ENCODE peak calls at places on chromosome 12, in nine cellular contexts. W, H, R, S, A, O, P, M and L are unnamed samples.

GRCh38 chr12:108461071-108461670 is 53.9 kb upstream of the FICD start:
- DNase-seq in W (no peak), H (no peak), R (no peak), S (no peak), A (no peak), O (no peak), P (no peak), M (no peak), L (no peak)

GRCh38 chr12:69701821-69702220 is 2.7 kb upstream of the BEST3 start:
- DNase-seq in W (no peak), H (no peak), R (no peak), S (no peak), A (no peak), O (no peak), P (no peak), M (no peak), L (no peak)

GRCh38 chr12:67748761-67749075 is 100.2 kb downstream of the DYRK2 start:
- DNase-seq in W (no peak), H (no peak), R (no peak), S (no peak), A (no peak), O (no peak), P (peak), M (no peak), L (no peak)

GRCh38 chr12:93094988-93095737 is 166.1 kb upstream of the EEA1 start:
- DNase-seq in W (no peak), H (no peak), R (no peak), S (no peak), A (peak), O (no peak), P (no peak), M (no peak), L (no peak)

GRCh38 chr12:107238276-107238675 is 144.9 kb upstream of the CRY1 start:
- DNase-seq in W (no peak), H (no peak), R (no peak), S (no peak), A (no peak), O (no peak), P (no peak), M (no peak), L (no peak)

GRCh38 chr12:52050116-52050770 is 999 bp upstream of the NR4A1 start:
- DNase-seq in W (no peak), H (no peak), R (peak), S (no peak), A (no peak), O (no peak), P (no peak), M (peak), L (no peak)

GRCh38 chr12:108890208-108890607 is 10.3 kb downstream of the DAO start:
- DNase-seq in W (no peak), H (no peak), R (no peak), S (peak), A (no peak), O (no peak), P (no peak), M (no peak), L (no peak)

GRCh38 chr12:40969796-40970195 is 218.3 kb upstream of the PDZRN4 start:
- DNase-seq in W (no peak), H (no peak), R (no peak), S (no peak), A (no peak), O (no peak), P (no peak), M (no peak), L (peak)

GRCh38 chr12:28130625-28131598 is 59.3 kb upstream of the CCDC91 start:
- DNase-seq in W (no peak), H (no peak), R (no peak), S (no peak), A (no peak), O (peak), P (peak), M (no peak), L (no peak)

GRCh38 chr12:105775351-105775750 is 363.4 kb downstream of the NUAK1 start:
- DNase-seq in W (no peak), H (no peak), R (no peak), S (no peak), A (no peak), O (no peak), P (no peak), M (no peak), L (peak)

GRCh38 chr12:30416631-30417030 is 279.0 kb downstream of the IPO8 start:
- DNase-seq in W (no peak), H (no peak), R (no peak), S (no peak), A (no peak), O (no peak), P (peak), M (no peak), L (no peak)

GRCh38 chr12:34296143-34297041 is 274.1 kb downstream of the ALG10 start:
- DNase-seq in W (no peak), H (no peak), R (no peak), S (no peak), A (no peak), O (peak), P (no peak), M (peak), L (no peak)

GRCh38 chr12:90090929-90091651 is 382.5 kb upstream of the ATP2B1 start:
- DNase-seq in W (no peak), H (no peak), R (no peak), S (no peak), A (no peak), O (no peak), P (peak), M (peak), L (no peak)

GRCh38 chr12:90211017-90211416 is 502.4 kb upstream of the ATP2B1 start:
- DNase-seq in W (no peak), H (no peak), R (no peak), S (no peak), A (no peak), O (no peak), P (peak), M (no peak), L (no peak)

GRCh38 chr12:19048943-19049342 is 80.6 kb upstream of the PLEKHA5 start:
- DNase-seq in W (no peak), H (no peak), R (no peak), S (no peak), A (no peak), O (no peak), P (no peak), M (no peak), L (no peak)

GRCh38 chr12:95790912-95791849 is 617 bp upstream of the NTN4 start:
- DNase-seq in W (peak), H (peak), R (no peak), S (peak), A (no peak), O (peak), P (no peak), M (peak), L (no peak)

GRCh38 chr12:64299628-64300027 is 77.5 kb upstream of the KICS2 start:
- DNase-seq in W (no peak), H (no peak), R (no peak), S (no peak), A (no peak), O (no peak), P (no peak), M (no peak), L (no peak)

GRCh38 chr12:124304314-124304790 is 9.5 kb downstream of the RFLNA start:
- DNase-seq in W (no peak), H (no peak), R (no peak), S (no peak), A (no peak), O (no peak), P (no peak), M (no peak), L (no peak)